ENCODE peak calls at places on chromosomes 11 and 22, in seven cellular contexts. J is iris pigment epithelial cell, Y is AG09319, Q is fibroblast of lung, S is lower leg skin, X is astrocyte of the spinal cord, R is NCI-H1092 treated with DMSO at 0.1 percent for 48 hours. F is an unnamed sample.

GRCh38 chr22:30196141-30196866 is 50.3 kb downstream of the LIF start:
- DNase-seq in R (peak; percentile 86), J (peak; percentile 100), X (peak; percentile 100), Q (peak; percentile 100), S (peak; percentile 94), Y (peak; percentile 100), F (peak; percentile 100)

GRCh38 chr11:65791719-65792213 is 4.9 kb downstream of the OVOL1 start:
- DNase-seq in Q (no peak), J (no peak), S (peak; percentile 90), Y (no peak), X (no peak), R (peak; percentile 21), F (no peak)

GRCh38 chr22:43085658-43086606 is 3.3 kb downstream of the TTLL1 start:
- DNase-seq in J (no peak), S (no peak), X (no peak), R (no peak), Y (no peak), Q (no peak), F (no peak)

GRCh38 chr22:31490496-31490925 is 869 bp upstream of the EIF4ENIF1 start:
- DNase-seq in Y (peak; percentile 14), X (no peak), Q (peak; percentile 63), R (peak; percentile 50), J (peak; percentile 78), S (peak; percentile 88), F (peak; percentile 62)

GRCh38 chr22:45934659-45935341 is 42.2 kb downstream of the WNT7B start:
- DNase-seq in Q (peak; percentile 40), J (peak; percentile 77), X (peak; percentile 92), R (no peak), Y (no peak), S (no peak), F (peak; percentile 94)

GRCh38 chr11:114208371-114208770 is 87.8 kb upstream of the NNMT start:
- DNase-seq in X (no peak), Q (no peak), J (peak; percentile 24), Y (no peak), R (no peak), S (no peak), F (no peak)

GRCh38 chr11:1292644-1293618 is 16.5 kb downstream of the TOLLIP start:
- DNase-seq in S (peak; percentile 82), R (no peak), J (no peak), Y (no peak), Q (no peak), X (no peak), F (no peak)

GRCh38 chr11:116852261-116853125 is 15.1 kb upstream of the APOA1 start:
- DNase-seq in J (peak; percentile 53), X (peak; percentile 44), Y (no peak), Q (peak; percentile 65), R (no peak), S (no peak), F (peak; percentile 12)

GRCh38 chr11:76153609-76153949 is 52.7 kb downstream of the WNT11 start:
- DNase-seq in J (peak; percentile 14), X (no peak), Y (no peak), Q (no peak), S (peak; percentile 78), R (no peak), F (no peak)

GRCh38 chr11:64032050-64032449 is 3.7 kb upstream of the FLRT1 start:
- DNase-seq in Y (no peak), R (no peak), Q (no peak), J (peak; percentile 20), S (no peak), X (peak; percentile 20), F (no peak)

GRCh38 chr22:47174671-47175111 is 412.2 kb downstream of the TBC1D22A start:
- DNase-seq in J (no peak), X (no peak), Y (no peak), Q (no peak), S (peak; percentile 82), R (no peak), F (no peak)

GRCh38 chr11:20162824-20163777 is 2.8 kb upstream of the DBX1 start:
- DNase-seq in R (peak; percentile 27), S (no peak), Q (peak; percentile 37), X (peak; percentile 23), Y (no peak), J (peak; percentile 37), F (no peak)

GRCh38 chr11:128956401-128957203 is 13.9 kb upstream of the TP53AIP1 start:
- DNase-seq in Y (peak; percentile 34), Q (peak; percentile 82), S (no peak), J (peak; percentile 65), R (peak; percentile 83), X (peak; percentile 73), F (peak; percentile 61)

GRCh38 chr11:100930185-100930778 is 199.3 kb downstream of the PGR start:
- DNase-seq in J (peak; percentile 71), S (no peak), R (peak; percentile 57), Q (peak; percentile 87), X (peak; percentile 85), Y (peak; percentile 41), F (peak; percentile 70)

GRCh38 chr11:96567193-96567592 is 177.4 kb downstream of the JRKL start:
- DNase-seq in Q (peak; percentile 17), Y (no peak), X (peak; percentile 36), J (peak; percentile 1), S (no peak), R (no peak), F (peak; percentile 4)

GRCh38 chr11:69049490-69049867 is 747 bp downstream of the TPCN2 start:
- DNase-seq in R (no peak), J (no peak), S (no peak), Q (no peak), X (no peak), Y (no peak), F (no peak)

GRCh38 chr11:17939542-17939941 is 73.3 kb downstream of the SERGEF start:
- DNase-seq in S (no peak), R (no peak), X (no peak), Q (no peak), Y (no peak), J (no peak), F (no peak)